ENCODE peak calls at places on chromosomes 3 and 15, in nine cellular contexts. J is iris pigment epithelial cell; F is cardiac fibroblast; R is NCI-H1417; D is vagina; E is astrocyte of the spinal cord; M is fibroblast of pulmonary artery; T is effector CD4-positive, alpha-beta T cell; V is T1000. H is an unnamed sample.

GRCh38 chr3:143036557-143036956 is 35.2 kb downstream of the U2SURP start:
- DNase-seq in D (no peak), M (peak; percentile 1), J (no peak), F (no peak), R (no peak), T (no peak), E (no peak), V (no peak), H (peak; percentile 7)

GRCh38 chr3:86787091-86787490 is 203.9 kb downstream of the VGLL3 start:
- DNase-seq in D (no peak), E (peak; percentile 65), F (peak; percentile 85), M (peak; percentile 47), T (no peak), R (no peak), V (no peak), J (peak; percentile 78), H (peak; percentile 82)

GRCh38 chr3:112101946-112102345 is 15.8 kb downstream of the C3orf52 start:
- DNase-seq in D (no peak), F (peak; percentile 95), J (peak; percentile 81), R (no peak), M (peak; percentile 72), E (peak; percentile 83), T (no peak), V (peak; percentile 29), H (peak; percentile 95)

GRCh38 chr3:23926736-23927135 is 9.8 kb downstream of the RPL15 start:
- DNase-seq in R (no peak), E (no peak), T (no peak), D (no peak), M (no peak), F (peak; percentile 22), J (no peak), V (no peak), H (no peak)

GRCh38 chr3:72347819-72348319 is 500.4 kb downstream of the SHQ1 start:
- DNase-seq in M (peak; percentile 89), D (no peak), T (peak; percentile 26), R (no peak), E (peak; percentile 90), V (peak; percentile 56), F (peak; percentile 72), J (peak; percentile 76), H (peak; percentile 95)

GRCh38 chr3:115359507-115359906 is 212.4 kb upstream of the ZBTB20 start:
- DNase-seq in E (peak; percentile 64), T (no peak), M (peak; percentile 30), R (no peak), D (no peak), V (no peak), F (peak; percentile 14), J (peak; percentile 49), H (peak; percentile 47)

GRCh38 chr3:62551556-62551955 is 178.2 kb upstream of the FEZF2 start:
- DNase-seq in J (no peak), T (no peak), R (no peak), D (no peak), E (no peak), M (no peak), F (no peak), V (no peak), H (no peak)

GRCh38 chr15:49831206-49831965 is 210.5 kb downstream of the DTWD1 start:
- DNase-seq in F (peak; percentile 98), E (peak; percentile 91), V (peak; percentile 79), M (peak; percentile 95), R (no peak), D (no peak), T (no peak), J (peak; percentile 94), H (peak; percentile 97)

GRCh38 chr3:83048556-83048955 is 1287.1 kb upstream of the GBE1 start:
- DNase-seq in V (no peak), E (no peak), M (no peak), F (no peak), D (no peak), R (no peak), J (no peak), T (no peak), H (no peak)

GRCh38 chr3:10867384-10867783 is 51.4 kb downstream of the SLC6A11 start:
- DNase-seq in D (no peak), E (peak; percentile 0), F (peak; percentile 9), V (no peak), T (no peak), R (no peak), M (peak; percentile 24), J (peak; percentile 5), H (peak; percentile 12)

GRCh38 chr3:9180764-9181117 is 68.7 kb downstream of the SRGAP3 start:
- DNase-seq in E (no peak), M (no peak), R (no peak), D (no peak), J (no peak), T (no peak), V (no peak), F (no peak), H (no peak)

GRCh38 chr15:100350434-100351226 is 8.9 kb upstream of the ADAMTS17 start:
- DNase-seq in R (no peak), E (peak; percentile 52), T (no peak), V (no peak), J (peak; percentile 90), D (no peak), M (peak; percentile 94), F (peak; percentile 91), H (no peak)

GRCh38 chr15:33140326-33140725 is 54.2 kb downstream of the FMN1 start:
- DNase-seq in T (no peak), F (no peak), D (no peak), J (no peak), M (no peak), V (no peak), R (peak; percentile 41), E (no peak), H (no peak)

GRCh38 chr15:74324714-74325113 is 42.7 kb downstream of the CYP11A1 start:
- DNase-seq in R (no peak), F (no peak), D (no peak), E (no peak), T (no peak), M (no peak), V (no peak), J (no peak), H (no peak)

GRCh38 chr3:181880339-181880738 is 168.6 kb downstream of the SOX2 start:
- DNase-seq in M (peak; percentile 8), F (no peak), E (no peak), D (no peak), R (peak; percentile 44), J (no peak), V (no peak), T (no peak), H (no peak)

GRCh38 chr15:101542306-101543025 is 53.0 kb upstream of the PCSK6 start:
- DNase-seq in T (no peak), J (no peak), F (no peak), M (no peak), R (peak; percentile 6), E (no peak), D (no peak), V (no peak), H (no peak)

GRCh38 chr3:171776839-171777607 is 33.3 kb downstream of the PLD1 start:
- DNase-seq in R (no peak), M (no peak), D (no peak), T (no peak), V (no peak), F (no peak), E (no peak), J (no peak), H (no peak)

GRCh38 chr15:73345658-73346057 is 23.1 kb downstream of the HCN4 start:
- DNase-seq in T (no peak), V (no peak), F (no peak), J (no peak), M (no peak), E (no peak), D (no peak), R (peak; percentile 89), H (no peak)

GRCh38 chr3:98734311-98734710 is 28.8 kb upstream of the ST3GAL6 start:
- DNase-seq in R (no peak), V (no peak), J (peak; percentile 50), D (no peak), M (peak; percentile 51), E (peak; percentile 13), F (peak; percentile 46), T (no peak), H (no peak)

GRCh38 chr3:99131876-99132275 is 230.4 kb upstream of the DCBLD2 start:
- DNase-seq in J (peak; percentile 66), V (no peak), T (no peak), R (no peak), E (peak; percentile 38), F (peak; percentile 41), M (peak; percentile 36), D (no peak), H (peak; percentile 56)

GRCh38 chr3:177124882-177125281 is 72.4 kb downstream of the TBL1XR1 start:
- DNase-seq in M (peak; percentile 57), R (no peak), D (no peak), J (peak; percentile 70), E (no peak), T (no peak), V (no peak), F (peak; percentile 63), H (no peak)

GRCh38 chr3:183824761-183825379 is 507 bp downstream of the MAP6D1 start:
- DNase-seq in M (no peak), D (no peak), E (no peak), J (no peak), V (no peak), T (no peak), R (peak; percentile 81), F (no peak), H (peak; percentile 25)

GRCh38 chr3:133620066-133620784 is 41.5 kb downstream of the TOPBP1 start:
- DNase-seq in F (no peak), R (no peak), V (no peak), D (no peak), J (no peak), M (no peak), T (no peak), E (no peak), H (no peak)

GRCh38 chr15:50321680-50322079 is 33.3 kb downstream of the GABPB1 start:
- DNase-seq in V (no peak), R (no peak), F (no peak), T (no peak), M (no peak), D (no peak), E (no peak), J (no peak), H (no peak)

GRCh38 chr15:90266485-90266884 is 1.0 kb downstream of the NGRN start:
- DNase-seq in T (no peak), V (no peak), E (no peak), M (peak; percentile 26), F (peak; percentile 56), D (no peak), R (peak; percentile 31), J (peak; percentile 39), H (peak; percentile 21)

GRCh38 chr3:106331636-106332035 is 462.8 kb upstream of the CBLB start:
- DNase-seq in R (no peak), M (no peak), J (no peak), F (no peak), D (no peak), E (no peak), T (no peak), V (no peak), H (no peak)

GRCh38 chr3:47994180-47994579 is 22.0 kb downstream of the MAP4 start:
- DNase-seq in D (no peak), F (no peak), R (no peak), T (no peak), M (no peak), E (no peak), V (no peak), J (no peak), H (no peak)

GRCh38 chr3:112097378-112097777 is 11.2 kb downstream of the C3orf52 start:
- DNase-seq in E (peak; percentile 99), T (no peak), J (peak; percentile 100), D (no peak), V (peak; percentile 82), F (peak; percentile 100), M (peak; percentile 99), R (peak; percentile 22), H (peak; percentile 100)

GRCh38 chr15:90126457-90127435 is 24.5 kb upstream of the IDH2 start:
- DNase-seq in V (no peak), J (no peak), E (no peak), R (peak; percentile 48), D (no peak), T (no peak), M (no peak), F (no peak), H (no peak)

GRCh38 chr3:140359198-140359995 is 318.5 kb upstream of the TRIM42 start:
- DNase-seq in R (peak; percentile 43), F (no peak), M (no peak), E (no peak), T (no peak), D (no peak), V (no peak), J (no peak), H (no peak)

GRCh38 chr15:90362936-90363212 is 10.8 kb downstream of the ZNF774 start:
- DNase-seq in T (no peak), F (peak; percentile 93), V (no peak), E (peak; percentile 83), J (peak; percentile 90), M (peak; percentile 92), R (no peak), D (no peak), H (peak; percentile 84)